ENCODE peak calls at places on chromosomes 12 and 14, in six cellular contexts. K, D, Z, P, X and E are unnamed samples.

GRCh38 chr12:12506541-12506940 is 56.1 kb downstream of the DUSP16 start:
- DNase-seq in K (no peak), D (no peak), Z (no peak), P (no peak), X (no peak), E (no peak)

GRCh38 chr14:94728950-94729349 is 41.0 kb downstream of the GSC start:
- DNase-seq in K (no peak), D (no peak), Z (no peak), P (no peak), X (no peak), E (no peak)

GRCh38 chr14:94671870-94672444 is 59.8 kb downstream of the SERPINA3 start:
- DNase-seq in K (no peak), D (no peak), Z (no peak), P (no peak), X (no peak), E (no peak)

GRCh38 chr12:4282892-4283511 is 9.4 kb downstream of the CCND2 start:
- DNase-seq in K (no peak), D (no peak), Z (no peak), P (no peak), X (no peak), E (no peak)

GRCh38 chr14:54450535-54450934 is 9.4 kb upstream of the CNIH1 start:
- DNase-seq in K (no peak), D (no peak), Z (no peak), P (no peak), X (peak), E (no peak)

GRCh38 chr14:75132374-75133086 is 5.7 kb upstream of the NEK9 start:
- DNase-seq in K (peak), D (peak), Z (peak), P (no peak), X (peak), E (no peak)

GRCh38 chr14:51006781-51007211 is 62.5 kb upstream of the PYGL start:
- DNase-seq in K (no peak), D (peak), Z (no peak), P (no peak), X (peak), E (no peak)

GRCh38 chr12:94779520-94779919 is 129.2 kb upstream of the TMCC3 start:
- DNase-seq in K (no peak), D (no peak), Z (no peak), P (no peak), X (no peak), E (no peak)

GRCh38 chr12:460301-461230 is 827 bp downstream of the B4GALNT3 start:
- DNase-seq in K (no peak), D (no peak), Z (peak), P (peak), X (peak), E (peak)

GRCh38 chr14:77565289-77566081 is 51.0 kb downstream of the SPTLC2 start:
- DNase-seq in K (no peak), D (no peak), Z (no peak), P (no peak), X (no peak), E (no peak)

GRCh38 chr12:89946518-89946917 is 237.9 kb upstream of the ATP2B1 start:
- DNase-seq in K (no peak), D (no peak), Z (no peak), P (no peak), X (no peak), E (no peak)

GRCh38 chr12:1518763-1519516 is 75.4 kb downstream of the FBXL14 start:
- DNase-seq in K (no peak), D (no peak), Z (no peak), P (peak), X (no peak), E (no peak)

GRCh38 chr12:5031958-5032357 is 11.7 kb upstream of the KCNA5 start:
- DNase-seq in K (no peak), D (no peak), Z (no peak), P (no peak), X (no peak), E (no peak)

GRCh38 chr14:69002069-69002468 is 23.0 kb upstream of the ACTN1 start:
- DNase-seq in K (no peak), D (no peak), Z (no peak), P (no peak), X (no peak), E (peak)

GRCh38 chr14:54652188-54652889 is 85.4 kb downstream of the SAMD4A start:
- DNase-seq in K (peak), D (no peak), Z (no peak), P (no peak), X (no peak), E (peak)

GRCh38 chr12:120121343-120121742 is 4.8 kb upstream of the RAB35 start:
- DNase-seq in K (no peak), D (no peak), Z (no peak), P (no peak), X (no peak), E (no peak)

GRCh38 chr14:91177073-91177796 is 63.4 kb downstream of the DGLUCY start:
- DNase-seq in K (peak), D (no peak), Z (peak), P (peak), X (peak), E (no peak)

GRCh38 chr12:52724384-52724783 is 21.1 kb upstream of the KRT77 start:
- DNase-seq in K (no peak), D (no peak), Z (peak), P (no peak), X (no peak), E (no peak)

GRCh38 chr14:105931808-105932483 is 405.6 kb downstream of the TMEM121 start:
- DNase-seq in K (no peak), D (no peak), Z (peak), P (peak), X (no peak), E (peak)

GRCh38 chr12:75366629-75367028 is 24.3 kb upstream of the GLIPR1L2 start:
- DNase-seq in K (no peak), D (no peak), Z (no peak), P (no peak), X (no peak), E (no peak)

GRCh38 chr14:97077253-97077653 is 280.1 kb downstream of the VRK1 start:
- DNase-seq in K (no peak), D (no peak), Z (no peak), P (no peak), X (peak), E (no peak)

GRCh38 chr12:89525002-89525823 is 617 bp upstream of the GALNT4 start:
- DNase-seq in K (peak), D (peak), Z (peak), P (peak), X (peak), E (peak)

GRCh38 chr12:42924482-42924881 is 334.9 kb upstream of the PRICKLE1 start:
- DNase-seq in K (no peak), D (no peak), Z (no peak), P (no peak), X (no peak), E (no peak)

GRCh38 chr12:54012631-54013398 is 4.0 kb downstream of the HOXC8 start:
- DNase-seq in K (no peak), D (no peak), Z (no peak), P (no peak), X (no peak), E (no peak)

GRCh38 chr12:42810006-42810405 is 220.5 kb upstream of the PRICKLE1 start:
- DNase-seq in K (no peak), D (no peak), Z (no peak), P (no peak), X (no peak), E (no peak)